ENCODE peak calls at places on chromosomes 13 and 19, in six cellular contexts. J is endothelial cell; F is Jurkat, Clone E6-1; O is ACHN; N is Kasumi-1; A is cardiac fibroblast. R is an unnamed sample.

GRCh38 chr13:30737511-30738342 is 2.4 kb downstream of the ALOX5AP start:
- DNase-seq in J (no peak), F (no peak), O (no peak), N (peak), A (no peak), R (no peak)

GRCh38 chr19:50796634-50797428 is 6.6 kb downstream of the ACP4 start:
- DNase-seq in J (no peak), F (no peak), O (no peak), N (no peak), A (no peak), R (no peak)

GRCh38 chr13:110629735-110630134 is 14.4 kb downstream of the NAXD start:
- DNase-seq in J (no peak), F (peak), O (no peak), N (no peak), A (no peak), R (no peak)

GRCh38 chr13:51801631-51802099 is 2.3 kb downstream of the DHRS12 start:
- DNase-seq in J (no peak), F (no peak), O (peak), N (no peak), A (no peak), R (peak)

GRCh38 chr19:44499559-44499958 is 763 bp downstream of the ZNF180 start:
- DNase-seq in J (no peak), F (no peak), O (peak), N (no peak), A (no peak), R (no peak)

GRCh38 chr19:10009269-10009665 is 1.0 kb downstream of the COL5A3 start:
- DNase-seq in J (peak), F (no peak), O (peak), N (no peak), A (peak), R (peak)

GRCh38 chr13:60397693-60398437 is 845 bp downstream of the TDRD3 start:
- DNase-seq in J (peak), F (no peak), O (peak), N (peak), A (peak), R (peak)

GRCh38 chr19:17052439-17052838 is 22.8 kb downstream of the HAUS8 start:
- DNase-seq in J (peak), F (no peak), O (peak), N (peak), A (peak), R (peak)

GRCh38 chr13:104431895-104432294 is 1365.7 kb upstream of the SLC10A2 start:
- DNase-seq in J (no peak), F (no peak), O (no peak), N (no peak), A (no peak), R (no peak)

GRCh38 chr19:42433503-42434260 is 6.5 kb upstream of the LIPE start:
- DNase-seq in J (peak), F (peak), O (peak), N (peak), A (peak), R (peak)

GRCh38 chr19:38838986-38839761 is 7.6 kb upstream of the ECH1 start:
- DNase-seq in J (no peak), F (no peak), O (no peak), N (no peak), A (no peak), R (no peak)

GRCh38 chr13:102286326-102286725 is 115.5 kb downstream of the FGF14 start:
- DNase-seq in J (no peak), F (no peak), O (peak), N (no peak), A (peak), R (no peak)

GRCh38 chr13:23510979-23511735 is 59.1 kb upstream of the TNFRSF19 start:
- DNase-seq in J (peak), F (peak), O (peak), N (peak), A (peak), R (peak)

GRCh38 chr19:34325181-34325580 is 39.8 kb upstream of the GPI start:
- DNase-seq in J (no peak), F (no peak), O (no peak), N (no peak), A (no peak), R (no peak)

GRCh38 chr13:102877285-102877684 is 31.5 kb downstream of the ERCC5 start:
- DNase-seq in J (no peak), F (no peak), O (peak), N (no peak), A (peak), R (no peak)

GRCh38 chr19:38441660-38442348 is 8.3 kb downstream of the RYR1 start:
- DNase-seq in J (peak), F (no peak), O (no peak), N (peak), A (peak), R (peak)

GRCh38 chr13:77619655-77620054 is 77.8 kb upstream of the SLAIN1 start:
- DNase-seq in J (no peak), F (no peak), O (no peak), N (no peak), A (no peak), R (no peak)

GRCh38 chr13:114009590-114010400 is 35.9 kb upstream of the C13orf46 start:
- DNase-seq in J (no peak), F (no peak), O (no peak), N (no peak), A (no peak), R (no peak)

GRCh38 chr13:106117035-106117434 is 418.4 kb downstream of the EFNB2 start:
- DNase-seq in J (no peak), F (no peak), O (no peak), N (no peak), A (no peak), R (no peak)

GRCh38 chr13:90270231-90270630 is 1077.3 kb upstream of the MIR17HG start:
- DNase-seq in J (no peak), F (no peak), O (no peak), N (no peak), A (peak), R (no peak)

GRCh38 chr19:45172173-45172572 is 5.9 kb downstream of the TRAPPC6A start:
- DNase-seq in J (no peak), F (peak), O (no peak), N (no peak), A (no peak), R (no peak)

GRCh38 chr19:38287604-38288003 is 16.4 kb upstream of the C19orf33 start:
- DNase-seq in J (no peak), F (no peak), O (no peak), N (peak), A (no peak), R (no peak)

GRCh38 chr13:72643339-72643989 is 84.0 kb downstream of the MZT1 start:
- DNase-seq in J (peak), F (peak), O (peak), N (peak), A (peak), R (peak)

GRCh38 chr19:16373989-16374388 is 49.4 kb downstream of the KLF2 start:
- DNase-seq in J (no peak), F (peak), O (no peak), N (no peak), A (no peak), R (no peak)

GRCh38 chr19:18117692-18118378 is 20.3 kb downstream of the MAST3 start:
- DNase-seq in J (peak), F (peak), O (peak), N (peak), A (peak), R (peak)

GRCh38 chr19:6056801-6057650 is 53.3 kb downstream of the RFX2 start:
- DNase-seq in J (peak), F (no peak), O (peak), N (peak), A (peak), R (no peak)

GRCh38 chr19:12567951-12568350 is 16.7 kb upstream of the ZNF564 start:
- DNase-seq in J (no peak), F (no peak), O (no peak), N (no peak), A (no peak), R (no peak)

GRCh38 chr19:57056972-57057371 is 62.8 kb upstream of the USP29 start:
- DNase-seq in J (no peak), F (no peak), O (no peak), N (no peak), A (peak), R (no peak)

GRCh38 chr13:66864627-66865026 is 365.5 kb downstream of the PCDH9 start:
- DNase-seq in J (no peak), F (no peak), O (no peak), N (no peak), A (no peak), R (no peak)

GRCh38 chr19:34359140-34359953 is 5.6 kb upstream of the GPI start:
- DNase-seq in J (peak), F (peak), O (peak), N (peak), A (peak), R (peak)

GRCh38 chr19:50320051-50320450 is 9.1 kb downstream of the KCNC3 start:
- DNase-seq in J (no peak), F (no peak), O (no peak), N (no peak), A (no peak), R (no peak)

GRCh38 chr19:46482645-46483044 is 11.3 kb upstream of the PNMA8A start:
- DNase-seq in J (no peak), F (no peak), O (peak), N (no peak), A (peak), R (no peak)

GRCh38 chr19:53394974-53395839 is at the start of gene ZNF765:
- DNase-seq in J (peak), F (peak), O (peak), N (peak), A (peak), R (peak)